ENCODE peak calls at places on chromosomes 11 and 22, in six cellular contexts. V, F, S, Y, E and U are unnamed samples.

GRCh38 chr11:94909371-94909820 is 64.0 kb downstream of the CWC15 start:
- DNase-seq in V (no peak), F (no peak), S (no peak), Y (no peak), E (peak; percentile 43), U (no peak)

GRCh38 chr22:45688606-45689080 is 17.0 kb downstream of the ATXN10 start:
- DNase-seq in V (no peak), F (no peak), S (no peak), Y (peak; percentile 90), E (no peak), U (no peak)

GRCh38 chr11:105719073-105719846 is 109.4 kb downstream of the GRIA4 start:
- DNase-seq in V (no peak), F (peak; percentile 6), S (no peak), Y (no peak), E (no peak), U (no peak)

GRCh38 chr22:25475554-25476022 is 88.9 kb upstream of the GRK3 start:
- DNase-seq in V (no peak), F (no peak), S (no peak), Y (peak; percentile 43), E (no peak), U (no peak)

GRCh38 chr11:102813484-102813883 is 15.5 kb upstream of the MMP1 start:
- DNase-seq in V (no peak), F (no peak), S (no peak), Y (no peak), E (no peak), U (no peak)

GRCh38 chr11:73645972-73646631 is at the start of gene PLEKHB1:
- DNase-seq in V (peak; percentile 35), F (no peak), S (no peak), Y (peak; percentile 29), E (no peak), U (no peak)

GRCh38 chr22:48754611-48755331 is 1072.9 kb downstream of the BRD1 start:
- DNase-seq in V (no peak), F (no peak), S (no peak), Y (no peak), E (no peak), U (peak; percentile 32)

GRCh38 chr22:22429374-22430108 is 79.0 kb downstream of the ZNF280B start:
- DNase-seq in V (no peak), F (no peak), S (no peak), Y (peak; percentile 8), E (no peak), U (peak; percentile 40)

GRCh38 chr11:131038597-131038996 is 122.3 kb upstream of the SNX19 start:
- DNase-seq in V (no peak), F (peak; percentile 22), S (peak; percentile 56), Y (peak; percentile 13), E (no peak), U (no peak)

GRCh38 chr11:47415949-47416472 is 7.6 kb downstream of the SLC39A13 start:
- DNase-seq in V (peak; percentile 87), F (no peak), S (no peak), Y (peak; percentile 96), E (peak; percentile 63), U (peak; percentile 93)

GRCh38 chr22:17789379-17790200 is 15.3 kb upstream of the BID start:
- DNase-seq in V (no peak), F (no peak), S (no peak), Y (no peak), E (no peak), U (no peak)

GRCh38 chr11:111044751-111045407 is 200.6 kb upstream of the POU2AF2 start:
- DNase-seq in V (no peak), F (no peak), S (no peak), Y (no peak), E (no peak), U (no peak)

GRCh38 chr11:130448416-130449068 is at the start of gene ADAMTS15:
- DNase-seq in V (peak; percentile 93), F (peak; percentile 88), S (peak; percentile 55), Y (peak; percentile 95), E (peak; percentile 48), U (peak; percentile 89)

GRCh38 chr22:32411388-32411787 is 659 bp downstream of the RTCB start:
- DNase-seq in V (no peak), F (peak; percentile 24), S (peak; percentile 15), Y (no peak), E (no peak), U (no peak)

GRCh38 chr11:101862410-101863233 is 52.2 kb upstream of the CEP126 start:
- DNase-seq in V (no peak), F (peak; percentile 32), S (peak; percentile 61), Y (peak; percentile 78), E (peak; percentile 30), U (no peak)